ENCODE peak calls at places on chromosomes 7 and 10, in six cellular contexts. H is CD8-positive, alpha-beta T cell; K is OCI-LY7; Z is AG04449; L is heart left ventricle; W is GM12878. T is an unnamed sample.

GRCh38 chr7:117673839-117674238 is 194.0 kb downstream of the CFTR start:
- DNase-seq in H (no peak), W (no peak), L (no peak), K (peak), Z (no peak), T (no peak)

GRCh38 chr7:102061981-102062390 is 224.7 kb upstream of the SH2B2 start:
- DNase-seq in W (peak), K (peak), L (no peak), Z (no peak), H (no peak), T (peak)

GRCh38 chr10:3420527-3421469 is 248.2 kb upstream of the PITRM1 start:
- DNase-seq in L (no peak), W (no peak), K (no peak), Z (no peak), H (no peak), T (no peak)

GRCh38 chr10:123885406-123886164 is 6.0 kb downstream of the CPXM2 start:
- DNase-seq in Z (no peak), K (no peak), W (no peak), L (no peak), H (no peak), T (no peak)

GRCh38 chr7:495326-495725 is 24.3 kb downstream of the PDGFA start:
- DNase-seq in K (no peak), H (no peak), W (no peak), L (peak), Z (no peak), T (no peak)

GRCh38 chr7:107230334-107230733 is 61.5 kb downstream of the HBP1 start:
- DNase-seq in L (no peak), K (no peak), W (no peak), Z (no peak), H (no peak), T (no peak)

GRCh38 chr7:47852330-47853245 is 95.7 kb downstream of the PKD1L1 start:
- DNase-seq in Z (no peak), K (peak), H (no peak), W (no peak), L (no peak), T (no peak)

GRCh38 chr7:128727239-128727638 is 11.9 kb upstream of the CALU start:
- DNase-seq in H (no peak), K (no peak), Z (no peak), W (no peak), L (no peak), T (no peak)

GRCh38 chr7:95628831-95629439 is 32.6 kb upstream of the PDK4 start:
- DNase-seq in W (no peak), L (no peak), K (no peak), Z (no peak), H (no peak), T (no peak)

GRCh38 chr10:38054361-38054797 is 39.8 kb upstream of the ZNF37A start:
- DNase-seq in H (no peak), K (no peak), Z (peak), L (no peak), W (no peak), T (no peak)

GRCh38 chr7:76390092-76390491 is 19.4 kb downstream of the SSC4D start:
- DNase-seq in L (no peak), W (no peak), K (no peak), H (no peak), Z (no peak), T (no peak)

GRCh38 chr7:30469303-30469702 is 9.3 kb downstream of the NOD1 start:
- DNase-seq in W (no peak), H (no peak), L (peak), K (no peak), Z (peak), T (no peak)

DNA sequence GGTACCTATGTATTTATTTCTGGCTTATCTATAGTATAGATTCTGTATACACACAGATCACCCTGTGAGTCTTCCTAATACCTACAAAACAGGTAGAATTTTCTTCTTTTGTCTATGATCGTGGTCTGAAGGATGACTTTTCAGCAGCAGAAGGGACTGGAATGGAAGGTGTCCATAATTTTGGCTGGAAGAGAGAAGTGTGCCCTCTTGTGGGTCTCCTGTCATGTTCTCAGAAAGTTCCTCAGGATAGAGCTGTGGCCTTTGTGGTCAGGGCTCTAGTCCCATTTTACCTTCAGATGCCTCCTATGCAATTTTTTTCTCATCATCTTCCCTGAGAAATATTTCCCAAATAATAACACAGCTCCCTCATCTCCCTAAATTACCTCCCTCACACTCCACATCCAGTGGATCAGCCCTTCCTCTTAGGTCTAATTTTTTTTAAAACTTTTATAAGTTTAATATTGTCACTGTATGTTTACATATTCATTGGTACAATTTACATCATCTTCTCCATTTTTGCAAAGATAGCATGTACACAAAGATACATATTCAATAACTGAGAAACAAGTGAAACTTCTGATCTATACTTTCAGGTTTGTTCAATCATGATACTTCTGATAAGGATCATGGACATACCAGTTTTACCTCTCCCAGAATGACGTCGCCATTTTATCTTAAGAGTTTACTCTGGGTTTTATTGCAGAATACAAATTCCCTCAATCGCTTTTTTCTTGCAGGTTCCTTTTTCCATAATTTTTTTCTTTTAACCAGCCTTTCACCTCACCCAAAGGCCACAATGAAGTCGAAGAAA is 112.7 kb downstream of the REEP3 start:
- DNase-seq in K (peak), H (no peak), L (no peak), W (no peak), Z (no peak), T (no peak)
- TF ChIP-seq CTCF in K (peak), H (no peak), L (peak), W (no peak), Z (peak), T (no peak)

GRCh38 chr7:27182861-27183681 is 2.0 kb downstream of the HOXA11 start:
- DNase-seq in H (no peak), W (no peak), Z (no peak), L (peak), K (no peak), T (no peak)
- H3K4me3 ChIP-seq in H (no peak), W (no peak), Z (peak), L (peak), K (no peak), T (no peak)

GRCh38 chr10:45355494-45355893 is 18.5 kb upstream of the ALOX5 start:
- DNase-seq in L (no peak), H (no peak), K (no peak), Z (no peak), W (no peak), T (no peak)
- TF ChIP-seq CTCF in L (no peak), H (no peak), K (no peak), Z (no peak), W (no peak), T (no peak)

GRCh38 chr10:44386546-44387052 is 1.7 kb upstream of the CXCL12 start:
- DNase-seq in K (peak), Z (no peak), L (peak), H (no peak), W (no peak), T (no peak)

GRCh38 chr10:44384601-44385422 is at the start of gene CXCL12:
- DNase-seq in Z (no peak), W (no peak), H (no peak), L (peak), K (no peak), T (no peak)

GRCh38 chr10:44385423-44385725 is 477 bp upstream of the CXCL12 start:
- DNase-seq in Z (no peak), L (no peak), W (no peak), H (no peak), K (no peak), T (no peak)

GRCh38 chr10:44383749-44384600 is 922 bp downstream of the CXCL12 start:
- DNase-seq in Z (no peak), H (no peak), L (peak), K (no peak), W (no peak), T (no peak)

DNA sequence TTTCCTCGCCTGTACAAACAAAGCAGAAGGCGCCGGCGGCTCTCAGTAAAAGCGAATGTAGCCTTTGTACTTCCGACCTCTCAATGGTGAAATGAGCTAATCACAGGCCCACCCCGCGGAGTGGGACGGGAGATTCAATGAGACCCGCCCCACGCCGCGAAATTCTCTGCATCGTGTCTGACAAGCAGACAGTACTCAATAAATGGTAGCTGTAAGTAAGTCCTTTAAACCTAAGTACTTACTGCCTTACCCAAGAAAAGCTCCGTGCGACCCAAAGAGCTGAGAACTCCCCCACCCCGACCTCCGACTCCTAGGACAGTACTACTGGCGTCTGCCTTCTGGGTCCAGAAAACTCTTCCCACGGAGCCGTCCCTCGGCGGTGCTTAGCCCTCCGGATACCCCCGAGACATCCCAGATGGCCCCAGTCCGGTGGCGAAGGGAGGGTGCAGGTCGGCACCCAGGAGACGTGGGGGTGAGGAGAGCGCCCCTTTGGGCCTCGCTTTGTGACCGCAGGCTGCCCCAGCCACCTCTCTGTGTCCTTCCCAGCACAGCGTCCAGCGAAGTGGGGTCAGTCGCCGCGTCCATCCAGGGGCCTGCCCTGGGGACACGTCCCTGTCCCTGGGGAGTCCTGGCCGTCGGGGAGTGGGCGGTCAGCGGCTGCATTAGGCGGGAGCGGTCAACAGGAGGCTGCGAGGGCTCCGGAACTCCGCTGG is 985 bp upstream of the CXCL12 start:
- DNase-seq in Z (no peak), L (no peak), H (no peak), K (no peak), W (no peak), T (no peak)
- H3K4me3 ChIP-seq in Z (peak), L (peak), H (no peak), K (no peak), W (no peak), T (no peak)

DNA sequence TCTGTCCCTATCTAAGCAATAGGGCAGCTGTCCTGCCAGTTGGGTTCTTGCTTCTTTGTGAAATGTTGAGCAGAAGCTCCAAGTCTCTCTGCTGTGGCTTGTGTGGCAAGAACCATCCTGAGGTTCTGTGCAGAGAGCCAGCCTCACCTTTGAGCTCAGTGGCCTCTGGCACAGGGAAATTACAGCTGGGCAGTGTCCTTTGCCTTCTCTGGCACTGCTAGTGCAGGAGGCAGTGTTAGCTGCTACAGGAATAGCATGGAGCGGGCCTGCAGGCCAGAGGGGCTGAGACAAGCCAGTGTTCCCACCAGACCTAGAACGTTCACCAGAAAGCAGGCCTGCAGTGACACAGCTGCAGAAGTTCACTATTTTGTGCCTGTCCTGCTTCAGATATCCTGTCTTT is 1.8 kb downstream of the PRXL2A start:
- DNase-seq in H (no peak), K (no peak), W (no peak), Z (no peak), L (no peak), T (no peak)
- TF ChIP-seq CTCF in H (no peak), K (no peak), W (no peak), Z (no peak), L (no peak), T (no peak)

GRCh38 chr10:24209421-24209770 is 458 bp downstream of the KIAA1217 start:
- DNase-seq in K (no peak), L (no peak), H (no peak), Z (no peak), W (no peak), T (peak)

GRCh38 chr10:24206926-24207701 is 1.8 kb upstream of the KIAA1217 start:
- DNase-seq in W (no peak), L (no peak), Z (no peak), H (no peak), K (no peak), T (no peak)

GRCh38 chr10:24207781-24208611 is 942 bp upstream of the KIAA1217 start:
- DNase-seq in K (no peak), W (no peak), Z (no peak), L (no peak), H (no peak), T (no peak)

GRCh38 chr10:24208661-24209420 is at the start of gene KIAA1217:
- DNase-seq in K (no peak), H (no peak), L (peak), W (no peak), Z (no peak), T (no peak)

GRCh38 chr10:24209946-24210491 is 1.1 kb downstream of the KIAA1217 start:
- DNase-seq in K (no peak), Z (peak), H (no peak), W (peak), L (no peak), T (peak)
- H3K4me3 ChIP-seq in K (no peak), Z (peak), H (no peak), W (peak), L (peak), T (peak)

DNA sequence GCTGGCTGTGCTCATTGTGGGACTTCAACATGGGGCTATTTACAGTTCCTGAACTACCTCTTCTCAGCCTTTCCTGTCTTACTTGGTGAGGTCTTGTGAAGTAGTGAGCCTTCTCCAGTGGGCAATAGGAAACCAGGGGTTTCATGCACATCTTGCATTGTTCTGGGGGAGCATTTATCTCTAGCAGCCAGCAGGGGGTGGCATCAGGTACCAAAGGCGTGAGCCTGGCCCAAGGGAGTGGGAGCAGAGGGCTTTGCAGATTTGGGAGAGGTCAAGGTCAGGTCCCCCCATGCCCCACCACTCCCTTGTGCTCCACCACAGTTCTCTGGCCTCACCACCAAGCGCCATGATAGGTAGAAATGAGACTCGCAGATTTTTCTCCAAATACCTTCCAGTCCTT is 85.4 kb upstream of the NPTX2 start:
- DNase-seq in Z (no peak), W (no peak), K (peak), L (no peak), H (no peak), T (no peak)
- TF ChIP-seq CTCF in Z (no peak), W (no peak), K (peak), L (no peak), H (no peak), T (peak)

GRCh38 chr7:69691734-69692133 is 93.5 kb downstream of the AUTS2 start:
- DNase-seq in Z (no peak), L (no peak), H (no peak), W (no peak), K (no peak), T (no peak)
- H3K4me3 ChIP-seq in Z (no peak), L (no peak), H (no peak), W (no peak), K (peak), T (no peak)

DNA sequence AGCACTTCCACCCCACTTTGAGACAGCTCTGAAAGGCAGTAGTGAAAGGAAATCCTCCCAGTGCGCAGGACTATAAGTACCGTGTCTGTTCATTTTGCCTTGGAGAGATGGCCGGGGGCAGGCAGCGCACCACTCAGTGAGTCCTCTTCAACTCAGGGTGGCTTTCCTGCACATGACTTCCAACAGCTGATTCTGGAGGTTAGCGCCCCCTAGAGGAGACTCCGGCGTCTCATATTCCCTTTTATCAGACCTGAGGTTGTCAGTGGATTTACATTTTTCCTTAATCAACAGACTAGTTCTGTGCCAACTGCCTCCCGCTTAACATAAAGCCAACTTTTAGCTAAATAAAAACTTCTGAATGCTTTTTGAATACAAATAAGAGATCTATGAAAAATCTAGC is 101.0 kb downstream of the HERPUD2 start:
- DNase-seq in Z (no peak), K (peak), L (no peak), W (no peak), H (no peak), T (no peak)
- TF ChIP-seq CTCF in Z (no peak), K (peak), L (peak), W (peak), H (no peak), T (peak)

T was measured in GM12864.